ENCODE peak calls at places on chromosomes 12 and 14, in six cellular contexts. One of them, this sample, is unnamed.

GRCh38 chr14:93183596-93184317 is 940 bp downstream of the MOAP1 start:
- DNase-seq in choroid plexus epithelial cell: no peak
- DNase-seq in NCI-H2171: no peak
- DNase-seq in heart left ventricle: no peak
- DNase-seq in activated T-cell treated with anti-CD3 and anti-CD28 coated beads, Interleukin-2, amount 50 U/mL, for 72 hours: no peak
- DNase-seq in SJSA1: no peak
- DNase-seq in this sample: no peak

GRCh38 chr12:52190860-52191729 is 719 bp downstream of the KRT80 start:
- DNase-seq in choroid plexus epithelial cell: no peak
- DNase-seq in NCI-H2171: no peak
- DNase-seq in heart left ventricle: no peak
- DNase-seq in activated T-cell treated with anti-CD3 and anti-CD28 coated beads, Interleukin-2, amount 50 U/mL, for 72 hours: no peak
- DNase-seq in SJSA1: peak; percentile 86
- DNase-seq in this sample: no peak

GRCh38 chr14:95690815-95691214 is 4.6 kb downstream of the TCL1B start:
- DNase-seq in choroid plexus epithelial cell: no peak
- DNase-seq in NCI-H2171: no peak
- DNase-seq in heart left ventricle: no peak
- DNase-seq in activated T-cell treated with anti-CD3 and anti-CD28 coated beads, Interleukin-2, amount 50 U/mL, for 72 hours: no peak
- DNase-seq in SJSA1: no peak
- DNase-seq in this sample: no peak

GRCh38 chr14:60721331-60722162 is 2.6 kb downstream of the SIX4 start:
- DNase-seq in choroid plexus epithelial cell: peak; percentile 55
- DNase-seq in NCI-H2171: peak; percentile 38
- DNase-seq in heart left ventricle: no peak
- DNase-seq in activated T-cell treated with anti-CD3 and anti-CD28 coated beads, Interleukin-2, amount 50 U/mL, for 72 hours: peak; percentile 61
- DNase-seq in SJSA1: peak; percentile 32
- DNase-seq in this sample: peak; percentile 73

GRCh38 chr14:50758945-50759344 is 72.0 kb downstream of the NIN start:
- DNase-seq in choroid plexus epithelial cell: no peak
- DNase-seq in NCI-H2171: no peak
- DNase-seq in heart left ventricle: no peak
- DNase-seq in activated T-cell treated with anti-CD3 and anti-CD28 coated beads, Interleukin-2, amount 50 U/mL, for 72 hours: no peak
- DNase-seq in SJSA1: no peak
- DNase-seq in this sample: no peak

GRCh38 chr14:104863131-104863862 is 1.8 kb upstream of the CEP170B start:
- DNase-seq in choroid plexus epithelial cell: no peak
- DNase-seq in NCI-H2171: no peak
- DNase-seq in heart left ventricle: no peak
- DNase-seq in activated T-cell treated with anti-CD3 and anti-CD28 coated beads, Interleukin-2, amount 50 U/mL, for 72 hours: no peak
- DNase-seq in SJSA1: no peak
- DNase-seq in this sample: no peak

GRCh38 chr12:21972055-21972454 is 30.8 kb upstream of the ABCC9 start:
- DNase-seq in choroid plexus epithelial cell: no peak
- DNase-seq in NCI-H2171: no peak
- DNase-seq in heart left ventricle: no peak
- DNase-seq in activated T-cell treated with anti-CD3 and anti-CD28 coated beads, Interleukin-2, amount 50 U/mL, for 72 hours: no peak
- DNase-seq in SJSA1: no peak
- DNase-seq in this sample: no peak

GRCh38 chr12:102504280-102504679 is 23.9 kb upstream of the IGF1 start:
- DNase-seq in choroid plexus epithelial cell: no peak
- DNase-seq in NCI-H2171: no peak
- DNase-seq in heart left ventricle: no peak
- DNase-seq in activated T-cell treated with anti-CD3 and anti-CD28 coated beads, Interleukin-2, amount 50 U/mL, for 72 hours: no peak
- DNase-seq in SJSA1: no peak
- DNase-seq in this sample: no peak

GRCh38 chr14:104450811-104451401 is 128.7 kb upstream of the C14orf180 start:
- DNase-seq in choroid plexus epithelial cell: no peak
- DNase-seq in NCI-H2171: no peak
- DNase-seq in heart left ventricle: no peak
- DNase-seq in activated T-cell treated with anti-CD3 and anti-CD28 coated beads, Interleukin-2, amount 50 U/mL, for 72 hours: no peak
- DNase-seq in SJSA1: no peak
- DNase-seq in this sample: no peak